ENCODE peak calls at places on chromosome 10, in eight cellular contexts. H, C, A, X, K, P, J and R are unnamed samples.

GRCh38 chr10:17644485-17644964 is 574 bp downstream of the STAM start:
- DNase-seq in H (no peak), C (peak; percentile 30), A (peak; percentile 49), X (no peak), K (no peak), P (no peak), J (peak; percentile 46), R (peak; percentile 49)

GRCh38 chr10:19719320-19719719 is 96.9 kb upstream of the PLXDC2 start:
- DNase-seq in H (no peak), C (no peak), A (peak; percentile 95), X (no peak), K (no peak), P (no peak), J (peak; percentile 76), R (peak; percentile 51)

GRCh38 chr10:80454526-80455460 is 683 bp downstream of the TSPAN14 start:
- DNase-seq in H (peak; percentile 88), C (peak; percentile 60), A (no peak), X (peak; percentile 69), K (peak; percentile 45), P (peak; percentile 56), J (peak; percentile 38), R (peak; percentile 39)

GRCh38 chr10:119029613-119030420 is at the start of gene NANOS1:
- DNase-seq in H (no peak), C (no peak), A (no peak), X (peak; percentile 58), K (peak; percentile 44), P (peak; percentile 75), J (peak; percentile 18), R (no peak)

GRCh38 chr10:29141761-29142160 is 147.1 kb upstream of the LYZL1 start:
- DNase-seq in H (no peak), C (no peak), A (no peak), X (no peak), K (no peak), P (no peak), J (peak; percentile 68), R (peak; percentile 57)

GRCh38 chr10:44102726-44103255 is 282.1 kb downstream of the CXCL12 start:
- DNase-seq in H (no peak), C (no peak), A (no peak), X (no peak), K (no peak), P (no peak), J (no peak), R (no peak)

GRCh38 chr10:45211576-45211975 is 103.8 kb downstream of the OR13A1 start:
- DNase-seq in H (no peak), C (no peak), A (no peak), X (no peak), K (no peak), P (no peak), J (no peak), R (no peak)

GRCh38 chr10:64116731-64117130 is 595.5 kb downstream of the REEP3 start:
- DNase-seq in H (no peak), C (no peak), A (no peak), X (no peak), K (no peak), P (no peak), J (no peak), R (no peak)

GRCh38 chr10:21508987-21509334 is 16.5 kb downstream of the SKIDA1 start:
- DNase-seq in H (no peak), C (no peak), A (no peak), X (peak; percentile 62), K (no peak), P (peak; percentile 81), J (no peak), R (no peak)

GRCh38 chr10:131656009-131656408 is 244.8 kb upstream of the PPP2R2D start:
- DNase-seq in H (no peak), C (no peak), A (no peak), X (no peak), K (no peak), P (no peak), J (no peak), R (no peak)

GRCh38 chr10:132395704-132396494 is 1.1 kb upstream of the PWWP2B start:
- DNase-seq in H (peak; percentile 83), C (no peak), A (peak; percentile 22), X (peak; percentile 84), K (peak; percentile 86), P (peak; percentile 81), J (peak; percentile 48), R (peak; percentile 24)

GRCh38 chr10:51472154-51472553 is 227.2 kb downstream of the CSTF2T start:
- DNase-seq in H (no peak), C (no peak), A (no peak), X (no peak), K (no peak), P (no peak), J (no peak), R (no peak)

GRCh38 chr10:11183000-11183399 is 165.3 kb downstream of the CELF2 start:
- DNase-seq in H (no peak), C (no peak), A (no peak), X (no peak), K (no peak), P (no peak), J (no peak), R (no peak)

GRCh38 chr10:71206911-71207310 is 5.5 kb upstream of the UNC5B start:
- DNase-seq in H (no peak), C (no peak), A (no peak), X (no peak), K (no peak), P (no peak), J (no peak), R (no peak)

GRCh38 chr10:71985542-71986250 is 21.5 kb downstream of the CHST3 start:
- DNase-seq in H (no peak), C (peak; percentile 44), A (peak; percentile 93), X (no peak), K (no peak), P (no peak), J (peak; percentile 94), R (peak; percentile 91)

GRCh38 chr10:102342958-102343357 is 52.5 kb upstream of the NFKB2 start:
- DNase-seq in H (no peak), C (no peak), A (peak; percentile 83), X (no peak), K (no peak), P (no peak), J (peak; percentile 73), R (peak; percentile 78)

GRCh38 chr10:48477181-48477580 is 127.7 kb downstream of the ARHGAP22 start:
- DNase-seq in H (no peak), C (no peak), A (no peak), X (no peak), K (no peak), P (no peak), J (no peak), R (no peak)

GRCh38 chr10:101038486-101038885 is 7.5 kb downstream of the SFXN3 start:
- DNase-seq in H (no peak), C (no peak), A (no peak), X (no peak), K (no peak), P (no peak), J (no peak), R (no peak)

GRCh38 chr10:88927291-88927690 is 25.3 kb downstream of the ACTA2 start:
- DNase-seq in H (no peak), C (no peak), A (no peak), X (no peak), K (no peak), P (no peak), J (no peak), R (no peak)

GRCh38 chr10:9786101-9786500 is 1231.6 kb upstream of the CELF2 start:
- DNase-seq in H (no peak), C (no peak), A (peak; percentile 67), X (no peak), K (no peak), P (no peak), J (peak; percentile 51), R (peak; percentile 64)

GRCh38 chr10:61472090-61472674 is 19.0 kb upstream of the TMEM26 start:
- DNase-seq in H (no peak), C (no peak), A (no peak), X (no peak), K (no peak), P (no peak), J (no peak), R (no peak)
- TF ChIP-seq CTCF in H (no peak), C (no peak), A (no peak), X (no peak), K (no peak), P (no peak), J (no peak), R (no peak)

DNA sequence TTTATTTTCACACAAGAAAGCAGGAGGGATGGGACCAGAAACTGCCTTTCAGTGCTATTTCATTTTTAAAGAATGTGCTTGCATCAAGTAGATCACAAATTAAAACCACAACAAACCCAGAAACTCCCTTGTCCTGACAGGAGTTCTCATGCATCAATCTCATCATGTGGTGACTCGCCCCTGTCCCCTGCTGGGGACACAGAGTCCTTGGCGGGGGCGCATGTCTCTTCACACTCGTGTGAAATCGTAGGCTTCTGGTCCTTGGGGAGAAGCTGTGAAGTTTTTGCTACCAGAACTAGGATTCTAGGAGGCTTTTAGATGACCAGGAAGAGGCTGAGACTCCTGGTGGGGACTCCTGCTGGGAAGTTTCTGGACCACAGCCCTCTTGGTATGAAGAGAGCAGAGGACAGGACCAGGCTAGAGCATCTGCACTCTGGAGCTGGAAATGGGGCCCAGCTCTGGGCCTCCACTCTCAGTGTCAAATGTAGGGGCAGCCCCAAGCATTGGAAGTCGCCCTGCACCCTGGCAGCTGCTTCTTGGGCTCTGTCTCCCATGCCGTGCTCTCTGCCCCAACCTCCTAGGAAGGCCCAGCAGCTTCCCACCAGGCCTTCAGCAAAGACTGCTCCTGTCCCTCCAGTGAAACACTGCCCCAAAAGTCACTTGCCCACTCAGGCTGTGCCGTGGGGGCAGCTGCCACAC is 9.8 kb upstream of the OPN4 start:
- DNase-seq in H (no peak), C (peak; percentile 24), A (peak; percentile 57), X (no peak), K (no peak), P (no peak), J (no peak), R (no peak)
- H3K4me3 ChIP-seq in H (no peak overlapping the region), C (no peak overlapping the region), A (no peak overlapping the region), X (no peak overlapping the region), K (no peak overlapping the region), P (no peak overlapping the region), J (no peak overlapping the region), R (no peak overlapping the region)

DNA sequence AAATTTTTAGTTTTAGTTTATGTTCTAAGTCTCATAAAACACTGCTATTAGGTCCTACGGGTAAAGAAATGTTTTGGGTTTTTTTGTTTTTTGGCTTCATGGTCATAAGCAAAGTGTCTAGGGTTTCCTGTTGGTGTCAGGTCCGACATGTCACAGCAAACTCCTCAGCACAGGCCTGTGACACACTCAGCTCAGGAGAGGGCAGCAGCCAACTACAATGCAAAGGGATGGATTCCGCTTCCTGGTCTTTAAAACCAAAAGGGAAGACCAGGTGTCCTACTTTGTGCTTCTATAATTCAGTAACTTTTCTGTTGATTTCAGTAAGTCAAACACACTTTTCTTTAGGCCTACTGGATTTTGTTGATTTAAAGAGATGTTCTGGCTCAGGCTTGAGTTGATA is 83.8 kb upstream of the MACROH2A2 start:
- DNase-seq in H (no peak), C (peak; percentile 18), A (peak; percentile 10), X (peak; percentile 59), K (no peak), P (peak; percentile 63), J (peak; percentile 18), R (peak; percentile 12)
- TF ChIP-seq CTCF in H (no peak), C (no peak), A (no peak), X (no peak), K (no peak), P (peak; percentile 55), J (peak; percentile 1), R (no peak)

DNA sequence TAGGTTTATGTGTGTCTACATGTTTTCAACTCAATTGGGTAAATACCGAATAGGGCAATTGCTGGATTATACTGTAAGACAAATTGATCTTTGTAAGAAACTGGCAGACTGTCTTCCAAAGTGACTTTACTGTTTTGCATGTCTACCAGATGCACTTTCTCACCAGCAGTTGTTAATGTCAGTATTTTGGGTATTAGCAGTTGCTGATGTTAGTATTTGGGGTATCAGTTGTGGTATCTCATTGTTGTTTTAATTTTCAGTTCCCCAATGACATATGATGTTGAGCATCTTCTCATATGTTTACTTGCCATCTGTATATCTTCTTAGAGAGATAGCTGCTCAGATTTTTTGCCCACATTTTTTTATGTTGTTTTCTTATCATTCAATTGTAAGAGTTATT is 10.6 kb downstream of the PDE6C start:
- DNase-seq in H (no peak), C (peak; percentile 20), A (no peak), X (no peak), K (no peak), P (no peak), J (no peak), R (no peak)
- H3K4me3 ChIP-seq in H (no peak overlapping the region), C (no peak overlapping the region), A (no peak overlapping the region), X (no peak overlapping the region), K (no peak overlapping the region), P (no peak overlapping the region), J (no peak overlapping the region), R (no peak overlapping the region)